ENCODE peak calls at places on chromosomes 3 and 15, in five cellular contexts. Q is HTR-8/SVneo; A is CD8-positive, alpha-beta memory T cell; E is NCI-H510A treated with DMSO at 0.1 percent for 48 hours; P is activated gamma-delta T cell treated with Interleukin-2 at 50 U/mL for 16 hours. N is an unnamed sample.

GRCh38 chr3:12194669-12195161 is 36.0 kb upstream of the TIMP4 start:
- DNase-seq in Q (no peak), A (no peak), E (no peak), P (no peak), N (no peak)

GRCh38 chr3:172138792-172139507 is 99.6 kb downstream of the FNDC3B start:
- DNase-seq in Q (no peak), A (no peak), E (no peak), P (no peak), N (no peak)

GRCh38 chr3:54853573-54854404 is 74.1 kb downstream of the LRTM1 start:
- DNase-seq in Q (peak; percentile 86), A (no peak), E (peak; percentile 74), P (no peak), N (peak; percentile 73)

GRCh38 chr3:36743821-36744220 is 20.5 kb downstream of the DCLK3 start:
- DNase-seq in Q (no peak), A (no peak), E (no peak), P (no peak), N (no peak)

GRCh38 chr3:8450618-8451017 is 51.0 kb upstream of the LMCD1 start:
- DNase-seq in Q (no peak), A (no peak), E (no peak), P (no peak), N (no peak)

GRCh38 chr15:42279234-42279723 is 6.0 kb upstream of the TMEM87A start:
- DNase-seq in Q (no peak), A (no peak), E (no peak), P (no peak), N (no peak)

GRCh38 chr3:197154-197855 is 742 bp downstream of the CHL1 start:
- DNase-seq in Q (no peak), A (no peak), E (no peak), P (no peak), N (peak; percentile 60)

GRCh38 chr3:69853033-69853432 is 113.8 kb downstream of the MITF start:
- DNase-seq in Q (no peak), A (no peak), E (no peak), P (no peak), N (no peak)

GRCh38 chr3:159273608-159274007 is 471.8 kb downstream of the MFSD1 start:
- DNase-seq in Q (peak; percentile 29), A (no peak), E (no peak), P (no peak), N (no peak)

GRCh38 chr3:119664850-119665379 is 4.5 kb upstream of the POPDC2 start:
- DNase-seq in Q (no peak), A (no peak), E (no peak), P (no peak), N (no peak)

GRCh38 chr3:106913111-106913698 is 464.0 kb upstream of the CCDC54 start:
- DNase-seq in Q (peak; percentile 4), A (no peak), E (no peak), P (no peak), N (no peak)

GRCh38 chr15:63185206-63185605 is 4.2 kb upstream of the RAB8B start:
- DNase-seq in Q (no peak), A (no peak), E (no peak), P (no peak), N (no peak)

GRCh38 chr3:41194701-41195100 is 4.6 kb upstream of the CTNNB1 start:
- DNase-seq in Q (no peak), A (no peak), E (no peak), P (no peak), N (no peak)

GRCh38 chr3:134330895-134331810 is 43.1 kb downstream of the AMOTL2 start:
- DNase-seq in Q (no peak), A (no peak), E (no peak), P (no peak), N (no peak)

GRCh38 chr15:101641894-101642293 is 10.3 kb downstream of the TM2D3 start:
- DNase-seq in Q (no peak), A (no peak), E (no peak), P (no peak), N (peak; percentile 31)

GRCh38 chr3:46882377-46883015 is 5.0 kb downstream of the PTH1R start:
- DNase-seq in Q (no peak), A (no peak), E (no peak), P (no peak), N (peak; percentile 26)

GRCh38 chr3:126780666-126781065 is 76.6 kb downstream of the CHCHD6 start:
- DNase-seq in Q (no peak), A (no peak), E (no peak), P (no peak), N (no peak)

GRCh38 chr3:43190682-43191081 is 84.8 kb upstream of the POMGNT2 start:
- DNase-seq in Q (peak; percentile 45), A (no peak), E (no peak), P (no peak), N (no peak)

GRCh38 chr3:195748661-195749060 is 27.9 kb downstream of the MUC20 start:
- DNase-seq in Q (no peak), A (no peak), E (no peak), P (no peak), N (no peak)

GRCh38 chr3:65539620-65540019 is 499.1 kb downstream of the MAGI1 start:
- DNase-seq in Q (no peak), A (no peak), E (no peak), P (no peak), N (no peak)

GRCh38 chr3:125032100-125032643 is 23.6 kb downstream of the HEG1 start:
- DNase-seq in Q (no peak), A (no peak), E (no peak), P (no peak), N (no peak)

GRCh38 chr15:92629975-92630626 is 25.5 kb downstream of the FAM174B start:
- DNase-seq in Q (no peak), A (no peak), E (no peak), P (no peak), N (no peak)

GRCh38 chr15:96347181-96348111 is 16.9 kb downstream of the NR2F2 start:
- DNase-seq in Q (no peak), A (no peak), E (no peak), P (no peak), N (no peak)

GRCh38 chr15:43775411-43775965 is 1.3 kb downstream of the ELL3 start:
- DNase-seq in Q (peak; percentile 35), A (no peak), E (peak; percentile 54), P (no peak), N (peak; percentile 46)

GRCh38 chr3:67381667-67382272 is 272.6 kb downstream of the SUCLG2 start:
- DNase-seq in Q (peak; percentile 10), A (no peak), E (peak; percentile 38), P (no peak), N (no peak)

GRCh38 chr15:77375133-77375532 is 44.8 kb downstream of the PEAK1 start:
- DNase-seq in Q (no peak), A (no peak), E (no peak), P (no peak), N (no peak)

N was measured in NCI-H146.